ENCODE peak calls at places on chromosome 1, in five cellular contexts. N, B, U, S and H are unnamed samples. For H3K4me1, the result is how much of the 10 kb centered on the place peaks cover.

GRCh38 chr1:53127546-53127945 is 14.9 kb downstream of the SLC1A7 start:
- DNase-seq in U (no peak), S (peak), B (no peak), N (no peak), H (peak)

GRCh38 chr1:65924471-65924870 is 131.8 kb downstream of the PDE4B start:
- DNase-seq in N (no peak), U (no peak), B (no peak), S (no peak), H (no peak)

GRCh38 chr1:47340227-47340626 is 6.6 kb downstream of the CMPK1 start:
- DNase-seq in N (no peak), S (no peak), U (no peak), B (no peak), H (no peak)

GRCh38 chr1:43207229-43207853 is 35.2 kb downstream of the CFAP57 start:
- DNase-seq in B (no peak), N (no peak), S (no peak), U (no peak), H (no peak)

GRCh38 chr1:45013551-45014209 is 1.6 kb downstream of the UROD start:
- DNase-seq in U (no peak), B (no peak), N (no peak), S (no peak), H (no peak)

GRCh38 chr1:41387667-41388091 is 26.4 kb downstream of the FOXO6 start:
- DNase-seq in U (no peak), B (peak), N (peak), S (no peak), H (peak)

GRCh38 chr1:203672354-203672753 is 45.7 kb downstream of the ATP2B4 start:
- DNase-seq in S (peak), N (peak), B (peak), U (no peak), H (peak)

GRCh38 chr1:65254320-65255087 is 54.8 kb upstream of the DNAJC6 start:
- DNase-seq in N (peak), B (peak), U (no peak), S (peak), H (peak)

GRCh38 chr1:223718850-223719249 is 6.5 kb downstream of the CAPN2 start:
- DNase-seq in U (no peak), N (no peak), S (no peak), B (no peak), H (no peak)

GRCh38 chr1:904271-904950 is 19.3 kb upstream of the SAMD11 start:
- DNase-seq in S (peak), N (peak), B (peak), U (no peak), H (peak)

GRCh38 chr1:237938553-237938952 is 47.8 kb upstream of the ZP4 start:
- DNase-seq in N (no peak), U (no peak), S (no peak), B (no peak), H (peak)

DNA sequence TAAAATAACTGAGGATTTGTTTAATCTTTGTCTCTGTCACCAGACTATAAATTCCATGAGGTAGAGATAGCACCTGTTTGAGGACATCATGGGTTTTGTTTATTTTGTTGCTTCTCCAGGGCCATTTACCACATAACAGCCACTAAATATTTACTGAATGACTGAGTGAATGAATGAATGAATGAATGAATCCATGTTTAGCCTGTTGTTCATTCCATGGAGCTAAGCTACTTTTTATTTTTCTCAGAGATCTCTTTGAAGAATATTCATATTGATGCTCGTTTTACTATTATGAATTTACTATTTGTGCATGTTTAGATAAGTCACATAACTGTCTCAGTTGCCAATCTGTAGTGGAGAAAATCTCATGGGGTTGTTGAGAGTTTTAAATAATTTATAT is 17.7 kb downstream of the LRRC8B start:
- DNase-seq in N (no peak), U (no peak), S (no peak), B (no peak), H (no peak)
- H3K4me1 ChIP-seq in N (under half), U (under half), S (under half), B (under half), H (under half)

DNA sequence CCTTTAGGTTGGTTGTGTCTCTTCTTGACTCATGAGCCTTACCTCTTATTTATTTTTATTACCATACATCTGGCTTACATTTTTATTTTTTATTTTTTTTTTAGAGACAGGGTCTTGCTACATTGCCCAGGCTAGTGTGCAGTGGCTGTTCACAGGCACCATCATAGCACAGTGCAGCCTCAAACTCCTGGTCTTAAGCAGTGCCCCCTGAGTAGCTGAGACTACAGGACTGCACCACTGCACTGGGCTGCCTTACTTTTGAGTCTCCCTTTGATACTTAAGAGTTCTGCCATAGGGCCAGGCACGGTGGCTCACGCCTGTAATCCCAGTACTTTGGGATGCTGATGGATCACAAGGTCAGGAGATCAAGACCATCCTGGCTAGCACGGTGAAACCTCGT is 76.4 kb upstream of the MACF1 start:
- DNase-seq in N (no peak), S (no peak), B (no peak), U (no peak), H (no peak)
- H3K4me1 ChIP-seq in N (under half), S (under half), B (under half), U (half or more), H (half or more)

GRCh38 chr1:56541408-56541807 is 38.0 kb downstream of the PLPP3 start:
- DNase-seq in N (no peak), B (no peak), S (no peak), U (no peak), H (no peak)
- H3K4me1 ChIP-seq in N (under half), B (under half), S (under half), U (half or more), H (under half)

GRCh38 chr1:153616144-153616884 is at the start of gene S100A14:
- DNase-seq in U (no peak), S (no peak), N (peak), B (no peak), H (peak)

GRCh38 chr1:153617677-153618076 is 1.6 kb upstream of the S100A14 start:
- DNase-seq in N (peak), S (no peak), B (peak), U (no peak), H (peak)

GRCh38 chr1:153615406-153615805 is 719 bp downstream of the S100A14 start:
- DNase-seq in N (no peak), U (no peak), B (no peak), S (no peak), H (no peak)

GRCh38 chr1:153616885-153617428 is 832 bp upstream of the S100A14 start:
- DNase-seq in N (no peak), B (no peak), U (no peak), S (no peak), H (no peak)

DNA sequence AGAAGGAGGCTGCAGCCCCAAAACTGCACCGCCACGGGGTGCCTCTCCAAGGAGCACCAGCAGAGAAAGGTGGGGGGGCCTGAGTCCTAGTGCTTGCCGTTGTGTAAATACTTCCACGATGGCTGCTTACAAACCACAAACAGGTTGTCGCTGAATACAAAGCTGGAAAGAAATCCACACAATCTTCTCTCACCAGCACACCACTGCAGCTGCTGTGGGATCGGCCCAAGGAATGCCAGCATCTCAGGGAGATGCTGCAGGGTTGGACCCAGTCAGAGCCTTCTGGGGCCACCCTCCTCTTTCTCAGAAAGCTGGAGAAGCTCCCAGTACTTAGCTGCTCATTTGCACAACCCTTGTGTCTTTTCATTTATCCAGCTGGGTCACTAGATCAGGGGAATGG is 3.0 kb upstream of the S100A14 start:
- DNase-seq in N (no peak), S (no peak), U (no peak), B (no peak), H (no peak)
- H3K4me1 ChIP-seq in N (under half), S (under half), U (half or more), B (under half), H (under half)

GRCh38 chr1:230083053-230083452 is 16.0 kb downstream of the GALNT2 start:
- DNase-seq in S (no peak), N (no peak), B (no peak), U (no peak), H (no peak)

GRCh38 chr1:230083746-230084407 is 16.8 kb downstream of the GALNT2 start:
- DNase-seq in N (no peak), S (no peak), B (no peak), U (no peak), H (no peak)

GRCh38 chr1:230086152-230086551 is 19.1 kb downstream of the GALNT2 start:
- DNase-seq in N (no peak), S (no peak), U (no peak), B (no peak), H (no peak)

GRCh38 chr1:230085178-230085515 is 18.1 kb downstream of the GALNT2 start:
- DNase-seq in B (no peak), S (no peak), N (no peak), U (no peak), H (no peak)

DNA sequence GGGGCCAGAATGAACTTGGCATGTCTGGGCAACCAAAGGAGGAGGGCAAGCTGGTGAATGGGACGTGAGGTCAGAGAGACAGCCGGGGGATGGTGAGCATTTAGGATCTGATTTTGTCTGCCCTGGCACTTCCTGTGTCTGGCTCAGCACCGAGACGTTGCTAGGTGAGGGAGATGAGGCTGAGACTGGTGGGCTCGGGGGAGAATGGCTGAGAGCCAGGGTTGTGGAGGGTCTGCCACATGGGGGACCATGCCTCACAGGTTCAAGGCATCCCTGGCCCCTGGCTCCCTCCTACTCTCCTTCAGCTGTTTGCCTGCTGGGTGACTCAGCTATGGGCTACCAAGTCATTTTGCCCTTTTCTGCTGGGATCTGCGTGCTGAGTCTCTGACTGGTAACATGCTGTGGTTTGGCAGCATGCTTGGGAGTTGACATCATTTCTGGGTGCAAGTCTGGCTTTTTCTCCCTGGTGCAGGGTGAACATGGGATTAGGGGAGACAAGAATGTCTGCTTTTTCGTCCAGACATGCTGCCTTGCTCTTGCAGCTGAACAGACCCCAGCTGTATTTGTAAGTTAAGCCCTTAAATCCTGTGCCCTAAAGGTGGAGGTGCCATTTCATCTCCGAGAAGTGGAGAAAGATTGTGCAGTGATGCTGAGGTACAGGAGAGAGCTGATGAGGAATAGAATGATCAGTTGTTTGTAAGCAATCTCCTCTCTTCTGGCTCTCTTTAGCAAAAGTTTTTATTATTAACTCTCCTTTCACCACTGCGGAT is 17.6 kb downstream of the GALNT2 start:
- DNase-seq in B (peak), U (no peak), N (no peak), S (peak), H (peak)
- H3K4me1 ChIP-seq in B (under half), U (half or more), N (under half), S (under half), H (under half)

DNA sequence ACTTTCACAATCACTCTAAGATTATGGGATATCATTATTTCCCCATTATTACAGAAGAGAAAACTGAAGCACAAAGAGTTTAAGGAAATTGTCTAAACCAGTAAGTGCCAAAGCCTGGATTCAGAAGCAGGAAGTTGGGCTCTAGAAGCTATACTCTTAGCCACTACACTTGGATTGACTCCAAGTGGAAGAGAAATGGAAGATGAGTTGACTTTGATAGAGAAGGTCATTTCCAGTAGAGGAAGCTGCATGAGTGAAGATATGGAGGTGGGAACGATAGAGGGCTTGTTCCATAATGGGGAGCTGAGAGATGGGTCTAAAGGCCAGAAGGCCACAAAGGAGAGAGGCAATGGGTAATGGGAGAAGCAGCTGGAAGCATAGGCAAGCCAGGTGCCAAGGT is 11.7 kb upstream of the TDRD10 start:
- DNase-seq in U (no peak), B (no peak), N (no peak), S (no peak), H (no peak)
- H3K4me1 ChIP-seq in U (half or more), B (under half), N (under half), S (under half), H (under half)

GRCh38 chr1:206714331-206715058 is 29.8 kb downstream of the MAPKAPK2 start:
- DNase-seq in U (no peak), B (no peak), S (no peak), N (no peak), H (peak)
- H3K4me1 ChIP-seq in U (half or more), B (under half), S (half or more), N (under half), H (half or more)